ENCODE peak calls at places on chromosome 2, in six cellular contexts. One of them, this sample, is unnamed.

GRCh38 chr2:66173635-66174034 is 261.3 kb upstream of the MEIS1 start:
- DNase-seq in H9: no peak
- DNase-seq in neuronal stem cell: no peak
- DNase-seq in IMR-90: no peak
- DNase-seq in trophoblast cell: no peak
- DNase-seq in mesenchymal stem cell: no peak
- DNase-seq in this sample: no peak

GRCh38 chr2:143397886-143398614 is 268.8 kb downstream of the ARHGAP15 start:
- DNase-seq in neuronal stem cell: no peak
- DNase-seq in mesenchymal stem cell: peak
- DNase-seq in trophoblast cell: no peak
- DNase-seq in IMR-90: peak
- DNase-seq in H9: no peak
- DNase-seq in this sample: no peak

GRCh38 chr2:117199511-117199910 is 615.0 kb upstream of the DDX18 start:
- DNase-seq in trophoblast cell: no peak
- DNase-seq in H9: no peak
- DNase-seq in mesenchymal stem cell: no peak
- DNase-seq in IMR-90: no peak
- DNase-seq in neuronal stem cell: no peak
- DNase-seq in this sample: no peak

GRCh38 chr2:120321721-120322284 is 24.1 kb upstream of the INHBB start:
- DNase-seq in trophoblast cell: no peak
- DNase-seq in H9: no peak
- DNase-seq in mesenchymal stem cell: no peak
- DNase-seq in neuronal stem cell: no peak
- DNase-seq in IMR-90: no peak
- DNase-seq in this sample: no peak

GRCh38 chr2:525611-526010 is 151.6 kb downstream of the TMEM18 start:
- DNase-seq in neuronal stem cell: no peak
- DNase-seq in mesenchymal stem cell: no peak
- DNase-seq in H9: no peak
- DNase-seq in trophoblast cell: no peak
- DNase-seq in IMR-90: no peak
- DNase-seq in this sample: no peak

GRCh38 chr2:172484253-172484652 is 56.9 kb downstream of the ITGA6 start:
- DNase-seq in neuronal stem cell: no peak
- DNase-seq in trophoblast cell: no peak
- DNase-seq in H9: no peak
- DNase-seq in IMR-90: peak
- DNase-seq in mesenchymal stem cell: peak
- DNase-seq in this sample: no peak

GRCh38 chr2:121596221-121597080 is 52.8 kb downstream of the CLASP1 start:
- DNase-seq in trophoblast cell: no peak
- DNase-seq in IMR-90: peak
- DNase-seq in H9: no peak
- DNase-seq in mesenchymal stem cell: peak
- DNase-seq in neuronal stem cell: no peak
- DNase-seq in this sample: no peak

GRCh38 chr2:29196792-29197788 is 81.9 kb downstream of the CLIP4 start:
- DNase-seq in H9: peak
- DNase-seq in trophoblast cell: peak
- DNase-seq in IMR-90: peak
- DNase-seq in mesenchymal stem cell: peak
- DNase-seq in neuronal stem cell: peak
- DNase-seq in this sample: peak

GRCh38 chr2:144213797-144214196 is 306.1 kb downstream of the ZEB2 start:
- DNase-seq in trophoblast cell: no peak
- DNase-seq in H9: no peak
- DNase-seq in IMR-90: no peak
- DNase-seq in neuronal stem cell: no peak
- DNase-seq in mesenchymal stem cell: no peak
- DNase-seq in this sample: no peak

GRCh38 chr2:17821535-17822451 is 5.5 kb downstream of the MSGN1 start:
- DNase-seq in mesenchymal stem cell: peak
- DNase-seq in trophoblast cell: no peak
- DNase-seq in IMR-90: no peak
- DNase-seq in neuronal stem cell: no peak
- DNase-seq in H9: no peak
- DNase-seq in this sample: peak

GRCh38 chr2:241613018-241613780 is 23.8 kb downstream of the THAP4 start:
- DNase-seq in IMR-90: peak
- DNase-seq in mesenchymal stem cell: peak
- DNase-seq in H9: no peak
- DNase-seq in trophoblast cell: no peak
- DNase-seq in neuronal stem cell: no peak
- DNase-seq in this sample: no peak

GRCh38 chr2:114127372-114127771 is 237.5 kb downstream of the ACTR3 start:
- DNase-seq in neuronal stem cell: no peak
- DNase-seq in H9: no peak
- DNase-seq in IMR-90: peak
- DNase-seq in trophoblast cell: peak
- DNase-seq in mesenchymal stem cell: no peak
- DNase-seq in this sample: no peak

GRCh38 chr2:120746179-120746549 is 10.5 kb downstream of the GLI2 start:
- DNase-seq in neuronal stem cell: no peak
- DNase-seq in mesenchymal stem cell: no peak
- DNase-seq in trophoblast cell: no peak
- DNase-seq in IMR-90: no peak
- DNase-seq in H9: peak
- DNase-seq in this sample: no peak

GRCh38 chr2:176508984-176509383 is 239.7 kb downstream of the MTX2 start:
- DNase-seq in IMR-90: no peak
- DNase-seq in trophoblast cell: no peak
- DNase-seq in H9: no peak
- DNase-seq in mesenchymal stem cell: no peak
- DNase-seq in neuronal stem cell: no peak
- DNase-seq in this sample: no peak

GRCh38 chr2:127637725-127638252 is 8.2 kb upstream of the GPR17 start:
- DNase-seq in mesenchymal stem cell: peak
- DNase-seq in H9: peak
- DNase-seq in neuronal stem cell: no peak
- DNase-seq in IMR-90: peak
- DNase-seq in trophoblast cell: peak
- DNase-seq in this sample: peak

GRCh38 chr2:32479224-32479623 is 122.4 kb downstream of the BIRC6 start:
- DNase-seq in H9: no peak
- DNase-seq in mesenchymal stem cell: no peak
- DNase-seq in neuronal stem cell: no peak
- DNase-seq in IMR-90: peak
- DNase-seq in trophoblast cell: no peak
- DNase-seq in this sample: no peak

GRCh38 chr2:201201371-201201770 is 18.4 kb downstream of the CASP10 start:
- DNase-seq in H9: no peak
- DNase-seq in trophoblast cell: no peak
- DNase-seq in IMR-90: no peak
- DNase-seq in mesenchymal stem cell: no peak
- DNase-seq in neuronal stem cell: no peak
- DNase-seq in this sample: no peak

GRCh38 chr2:131104487-131105155 is 515 bp upstream of the PLEKHB2 start:
- DNase-seq in trophoblast cell: peak
- DNase-seq in H9: no peak
- DNase-seq in IMR-90: peak
- DNase-seq in mesenchymal stem cell: peak
- DNase-seq in neuronal stem cell: no peak
- DNase-seq in this sample: no peak

GRCh38 chr2:238863231-238863630 is 15.3 kb downstream of the TWIST2 start:
- DNase-seq in H9: no peak
- DNase-seq in IMR-90: no peak
- DNase-seq in mesenchymal stem cell: no peak
- DNase-seq in trophoblast cell: no peak
- DNase-seq in neuronal stem cell: no peak
- DNase-seq in this sample: no peak

GRCh38 chr2:16655457-16655837 is 10.2 kb downstream of the CYRIA start:
- DNase-seq in mesenchymal stem cell: no peak
- DNase-seq in H9: no peak
- DNase-seq in IMR-90: no peak
- DNase-seq in trophoblast cell: no peak
- DNase-seq in neuronal stem cell: no peak
- DNase-seq in this sample: peak

GRCh38 chr2:67445652-67446268 is 48.6 kb downstream of the ETAA1 start:
- DNase-seq in neuronal stem cell: no peak
- DNase-seq in H9: no peak
- DNase-seq in trophoblast cell: no peak
- DNase-seq in mesenchymal stem cell: peak
- DNase-seq in IMR-90: peak
- DNase-seq in this sample: no peak

GRCh38 chr2:231110551-231110950 is 14.3 kb downstream of the HTR2B start:
- DNase-seq in IMR-90: peak
- DNase-seq in trophoblast cell: no peak
- DNase-seq in mesenchymal stem cell: peak
- DNase-seq in H9: no peak
- DNase-seq in neuronal stem cell: no peak
- DNase-seq in this sample: no peak

GRCh38 chr2:6932833-6933232 is 15.6 kb downstream of the RNF144A start:
- DNase-seq in IMR-90: no peak
- DNase-seq in neuronal stem cell: no peak
- DNase-seq in trophoblast cell: no peak
- DNase-seq in mesenchymal stem cell: no peak
- DNase-seq in H9: no peak
- DNase-seq in this sample: no peak

GRCh38 chr2:150267651-150268415 is 219.6 kb downstream of the RND3 start:
- DNase-seq in mesenchymal stem cell: peak
- DNase-seq in trophoblast cell: no peak
- DNase-seq in H9: no peak
- DNase-seq in neuronal stem cell: no peak
- DNase-seq in IMR-90: peak
- DNase-seq in this sample: no peak

GRCh38 chr2:235836416-235837042 is 331.7 kb downstream of the GBX2 start:
- DNase-seq in H9: no peak
- DNase-seq in IMR-90: peak
- DNase-seq in mesenchymal stem cell: no peak
- DNase-seq in neuronal stem cell: no peak
- DNase-seq in trophoblast cell: peak
- DNase-seq in this sample: no peak

GRCh38 chr2:235832941-235833340 is 335.2 kb downstream of the GBX2 start:
- DNase-seq in neuronal stem cell: no peak
- DNase-seq in H9: no peak
- DNase-seq in trophoblast cell: no peak
- DNase-seq in IMR-90: no peak
- DNase-seq in mesenchymal stem cell: no peak
- DNase-seq in this sample: no peak

GRCh38 chr2:235831755-235832154 is 336.4 kb downstream of the GBX2 start:
- DNase-seq in H9: no peak
- DNase-seq in neuronal stem cell: no peak
- DNase-seq in mesenchymal stem cell: no peak
- DNase-seq in IMR-90: no peak
- DNase-seq in trophoblast cell: no peak
- DNase-seq in this sample: no peak

GRCh38 chr2:235834781-235835180 is 333.4 kb downstream of the GBX2 start:
- DNase-seq in IMR-90: no peak
- DNase-seq in trophoblast cell: no peak
- DNase-seq in neuronal stem cell: no peak
- DNase-seq in H9: no peak
- DNase-seq in mesenchymal stem cell: no peak
- DNase-seq in this sample: no peak

DNA sequence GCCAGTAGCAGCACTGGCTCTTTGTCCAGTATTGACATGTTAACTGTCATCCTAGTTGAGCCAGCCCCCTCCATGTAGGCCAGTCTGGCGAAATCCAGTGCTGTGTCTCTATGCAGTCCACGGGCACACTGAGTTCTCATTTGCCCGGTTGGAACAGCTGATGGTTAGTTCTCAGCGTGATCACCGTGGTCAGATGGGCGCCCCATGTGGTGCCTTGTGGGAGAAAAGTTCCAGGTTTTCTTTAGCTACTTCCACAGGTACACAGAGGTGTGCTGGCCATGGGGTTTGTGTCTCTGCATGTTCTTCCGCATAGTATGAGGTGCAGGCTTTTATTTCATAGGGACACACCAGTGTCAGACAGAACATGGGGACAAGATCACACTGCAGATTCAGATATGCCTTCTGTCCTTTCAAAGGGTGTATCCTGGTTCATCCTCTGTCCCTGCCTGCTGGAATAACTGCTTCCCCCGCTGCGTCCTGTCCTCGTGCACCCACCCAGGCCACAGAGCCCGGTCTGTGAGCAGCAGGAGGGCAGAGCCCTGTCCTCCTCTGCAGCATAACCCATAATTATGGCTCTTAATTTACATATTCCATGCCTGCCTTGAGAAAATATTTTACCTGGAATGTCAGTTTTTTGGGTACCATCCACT is 334.1 kb downstream of the GBX2 start:
- DNase-seq in IMR-90: no peak
- DNase-seq in H9: no peak
- DNase-seq in trophoblast cell: no peak
- DNase-seq in mesenchymal stem cell: no peak
- DNase-seq in neuronal stem cell: no peak
- DNase-seq in this sample: no peak
- H4K91ac ChIP-seq in IMR-90: no peak
- H4K91ac ChIP-seq in H9: no peak
- H4K91ac ChIP-seq in trophoblast cell: no peak
- H4K91ac ChIP-seq in mesenchymal stem cell: no peak
- H4K91ac ChIP-seq in neuronal stem cell: no peak
- H4K91ac ChIP-seq in this sample: no peak

GRCh38 chr2:235000426-235001236 is 48.8 kb downstream of the SH3BP4 start:
- DNase-seq in IMR-90: no peak
- DNase-seq in neuronal stem cell: no peak
- DNase-seq in trophoblast cell: no peak
- DNase-seq in mesenchymal stem cell: peak
- DNase-seq in H9: no peak
- DNase-seq in this sample: no peak
- H4K91ac ChIP-seq in IMR-90: peak
- H4K91ac ChIP-seq in neuronal stem cell: no peak
- H4K91ac ChIP-seq in trophoblast cell: no peak
- H4K91ac ChIP-seq in mesenchymal stem cell: peak
- H4K91ac ChIP-seq in H9: peak
- H4K91ac ChIP-seq in this sample: no peak

GRCh38 chr2:217409939-217410820 is 550.3 kb upstream of the TNP1 start:
- DNase-seq in neuronal stem cell: no peak
- DNase-seq in H9: no peak
- DNase-seq in mesenchymal stem cell: no peak
- DNase-seq in IMR-90: no peak
- DNase-seq in trophoblast cell: no peak
- DNase-seq in this sample: no peak
- H4K91ac ChIP-seq in neuronal stem cell: no peak
- H4K91ac ChIP-seq in H9: no peak
- H4K91ac ChIP-seq in mesenchymal stem cell: no peak
- H4K91ac ChIP-seq in IMR-90: no peak
- H4K91ac ChIP-seq in trophoblast cell: no peak
- H4K91ac ChIP-seq in this sample: no peak

GRCh38 chr2:141323571-141323970 is 807.2 kb downstream of the LRP1B start:
- DNase-seq in trophoblast cell: no peak
- DNase-seq in neuronal stem cell: no peak
- DNase-seq in IMR-90: no peak
- DNase-seq in H9: no peak
- DNase-seq in mesenchymal stem cell: no peak
- DNase-seq in this sample: no peak
- H4K91ac ChIP-seq in trophoblast cell: no peak
- H4K91ac ChIP-seq in neuronal stem cell: no peak
- H4K91ac ChIP-seq in IMR-90: no peak
- H4K91ac ChIP-seq in H9: no peak
- H4K91ac ChIP-seq in mesenchymal stem cell: no peak
- H4K91ac ChIP-seq in this sample: no peak

GRCh38 chr2:70922591-70923234 is 13.0 kb upstream of the ATP6V1B1 start:
- DNase-seq in IMR-90: no peak
- DNase-seq in mesenchymal stem cell: no peak
- DNase-seq in H9: peak
- DNase-seq in neuronal stem cell: no peak
- DNase-seq in trophoblast cell: no peak
- DNase-seq in this sample: no peak
- H4K91ac ChIP-seq in IMR-90: no peak
- H4K91ac ChIP-seq in mesenchymal stem cell: no peak
- H4K91ac ChIP-seq in H9: no peak
- H4K91ac ChIP-seq in neuronal stem cell: peak
- H4K91ac ChIP-seq in trophoblast cell: no peak
- H4K91ac ChIP-seq in this sample: no peak

This sample was measured in H1.